ENCODE peak calls at places on chromosomes 13 and 19, in eight cellular contexts. One of them, this sample, is unnamed.

GRCh38 chr13:77518266-77518665 is 17.2 kb upstream of the SCEL start:
- DNase-seq in iPS DF 6.9: no peak
- DNase-seq in NCI-H2081: no peak
- DNase-seq in T follicular helper cell: no peak
- DNase-seq in HL-60: no peak
- DNase-seq in HTR-8/SVneo: no peak
- DNase-seq in head of caudate nucleus: no peak
- DNase-seq in fibroblast of mammary gland: no peak
- DNase-seq in this sample: no peak

GRCh38 chr19:50796128-50796633 is 6.0 kb downstream of the ACP4 start:
- DNase-seq in iPS DF 6.9: no peak
- DNase-seq in NCI-H2081: no peak
- DNase-seq in T follicular helper cell: no peak
- DNase-seq in HL-60: peak; percentile 35
- DNase-seq in HTR-8/SVneo: no peak
- DNase-seq in head of caudate nucleus: no peak
- DNase-seq in fibroblast of mammary gland: no peak
- DNase-seq in this sample: no peak

GRCh38 chr13:76868451-76868850 is 17.8 kb downstream of the KCTD12 start:
- DNase-seq in iPS DF 6.9: no peak
- DNase-seq in NCI-H2081: no peak
- DNase-seq in T follicular helper cell: no peak
- DNase-seq in HL-60: no peak
- DNase-seq in HTR-8/SVneo: no peak
- DNase-seq in head of caudate nucleus: no peak
- DNase-seq in fibroblast of mammary gland: no peak
- DNase-seq in this sample: no peak

GRCh38 chr19:50722248-50723013 is 733 bp upstream of the CLEC11A start:
- DNase-seq in iPS DF 6.9: no peak
- DNase-seq in NCI-H2081: no peak
- DNase-seq in T follicular helper cell: no peak
- DNase-seq in HL-60: no peak
- DNase-seq in HTR-8/SVneo: no peak
- DNase-seq in head of caudate nucleus: no peak
- DNase-seq in fibroblast of mammary gland: peak; percentile 35
- DNase-seq in this sample: no peak

GRCh38 chr13:49669735-49670309 is 21.5 kb downstream of the EBPL start:
- DNase-seq in iPS DF 6.9: no peak
- DNase-seq in NCI-H2081: peak; percentile 74
- DNase-seq in T follicular helper cell: no peak
- DNase-seq in HL-60: peak; percentile 59
- DNase-seq in HTR-8/SVneo: peak; percentile 45
- DNase-seq in head of caudate nucleus: peak; percentile 62
- DNase-seq in fibroblast of mammary gland: peak; percentile 76
- DNase-seq in this sample: peak; percentile 68

GRCh38 chr13:51927129-51927528 is 65.4 kb downstream of the CCDC70 start:
- DNase-seq in iPS DF 6.9: no peak
- DNase-seq in NCI-H2081: no peak
- DNase-seq in T follicular helper cell: no peak
- DNase-seq in HL-60: no peak
- DNase-seq in HTR-8/SVneo: no peak
- DNase-seq in head of caudate nucleus: peak; percentile 50
- DNase-seq in fibroblast of mammary gland: no peak
- DNase-seq in this sample: no peak

GRCh38 chr19:8363803-8364771 is at the start of gene ANGPTL4:
- DNase-seq in iPS DF 6.9: no peak
- DNase-seq in NCI-H2081: no peak
- DNase-seq in T follicular helper cell: no peak
- DNase-seq in HL-60: peak; percentile 7
- DNase-seq in HTR-8/SVneo: peak; percentile 65
- DNase-seq in head of caudate nucleus: no peak
- DNase-seq in fibroblast of mammary gland: peak; percentile 81
- DNase-seq in this sample: no peak

GRCh38 chr19:36032251-36033104 is at the start of gene CLIP3:
- DNase-seq in iPS DF 6.9: no peak
- DNase-seq in NCI-H2081: peak; percentile 58
- DNase-seq in T follicular helper cell: no peak
- DNase-seq in HL-60: no peak
- DNase-seq in HTR-8/SVneo: peak; percentile 96
- DNase-seq in head of caudate nucleus: peak; percentile 47
- DNase-seq in fibroblast of mammary gland: peak; percentile 51
- DNase-seq in this sample: peak; percentile 55

GRCh38 chr13:62250501-62251175 is 835.0 kb upstream of the PCDH20 start:
- DNase-seq in iPS DF 6.9: no peak
- DNase-seq in NCI-H2081: no peak
- DNase-seq in T follicular helper cell: no peak
- DNase-seq in HL-60: no peak
- DNase-seq in HTR-8/SVneo: peak; percentile 0
- DNase-seq in head of caudate nucleus: no peak
- DNase-seq in fibroblast of mammary gland: no peak
- DNase-seq in this sample: no peak

GRCh38 chr19:8569066-8569761 is 8.0 kb downstream of the MYO1F start:
- DNase-seq in iPS DF 6.9: no peak
- DNase-seq in NCI-H2081: no peak
- DNase-seq in T follicular helper cell: no peak
- DNase-seq in HL-60: peak; percentile 99
- DNase-seq in HTR-8/SVneo: peak; percentile 78
- DNase-seq in head of caudate nucleus: peak; percentile 21
- DNase-seq in fibroblast of mammary gland: peak; percentile 95
- DNase-seq in this sample: no peak

GRCh38 chr13:89432997-89433396 is 1761.8 kb downstream of the SLITRK5 start:
- DNase-seq in iPS DF 6.9: no peak
- DNase-seq in NCI-H2081: no peak
- DNase-seq in T follicular helper cell: no peak
- DNase-seq in HL-60: no peak
- DNase-seq in HTR-8/SVneo: no peak
- DNase-seq in head of caudate nucleus: no peak
- DNase-seq in fibroblast of mammary gland: no peak
- DNase-seq in this sample: no peak

GRCh38 chr19:53549354-53549753 is 11.4 kb downstream of the ZNF331 start:
- DNase-seq in iPS DF 6.9: no peak
- DNase-seq in NCI-H2081: no peak
- DNase-seq in T follicular helper cell: no peak
- DNase-seq in HL-60: peak; percentile 24
- DNase-seq in HTR-8/SVneo: no peak
- DNase-seq in head of caudate nucleus: no peak
- DNase-seq in fibroblast of mammary gland: peak; percentile 83
- DNase-seq in this sample: no peak

GRCh38 chr19:21468791-21469190 is 36.6 kb upstream of the ZNF429 start:
- DNase-seq in iPS DF 6.9: no peak
- DNase-seq in NCI-H2081: no peak
- DNase-seq in T follicular helper cell: no peak
- DNase-seq in HL-60: no peak
- DNase-seq in HTR-8/SVneo: no peak
- DNase-seq in head of caudate nucleus: no peak
- DNase-seq in fibroblast of mammary gland: no peak
- DNase-seq in this sample: no peak

GRCh38 chr19:1087813-1088418 is 7.3 kb downstream of the POLR2E start:
- DNase-seq in iPS DF 6.9: no peak
- DNase-seq in NCI-H2081: no peak
- DNase-seq in T follicular helper cell: no peak
- DNase-seq in HL-60: peak; percentile 97
- DNase-seq in HTR-8/SVneo: no peak
- DNase-seq in head of caudate nucleus: peak; percentile 59
- DNase-seq in fibroblast of mammary gland: no peak
- DNase-seq in this sample: no peak

GRCh38 chr13:98797456-98797855 is 45.0 kb upstream of the SLC15A1 start:
- DNase-seq in iPS DF 6.9: no peak
- DNase-seq in NCI-H2081: no peak
- DNase-seq in T follicular helper cell: no peak
- DNase-seq in HL-60: no peak
- DNase-seq in HTR-8/SVneo: no peak
- DNase-seq in head of caudate nucleus: no peak
- DNase-seq in fibroblast of mammary gland: no peak
- DNase-seq in this sample: no peak

GRCh38 chr19:15216363-15216762 is 15.6 kb upstream of the NOTCH3 start:
- DNase-seq in iPS DF 6.9: no peak
- DNase-seq in NCI-H2081: no peak
- DNase-seq in T follicular helper cell: no peak
- DNase-seq in HL-60: no peak
- DNase-seq in HTR-8/SVneo: no peak
- DNase-seq in head of caudate nucleus: no peak
- DNase-seq in fibroblast of mammary gland: no peak
- DNase-seq in this sample: no peak

GRCh38 chr19:1967087-1967608 is 26.2 kb downstream of the CSNK1G2 start:
- DNase-seq in iPS DF 6.9: no peak
- DNase-seq in NCI-H2081: no peak
- DNase-seq in T follicular helper cell: no peak
- DNase-seq in HL-60: no peak
- DNase-seq in HTR-8/SVneo: no peak
- DNase-seq in head of caudate nucleus: no peak
- DNase-seq in fibroblast of mammary gland: no peak
- DNase-seq in this sample: no peak

GRCh38 chr13:71771144-71771543 is 95.9 kb downstream of the DACH1 start:
- DNase-seq in iPS DF 6.9: no peak
- DNase-seq in NCI-H2081: no peak
- DNase-seq in T follicular helper cell: no peak
- DNase-seq in HL-60: no peak
- DNase-seq in HTR-8/SVneo: no peak
- DNase-seq in head of caudate nucleus: no peak
- DNase-seq in fibroblast of mammary gland: no peak
- DNase-seq in this sample: no peak

GRCh38 chr19:8208119-8208709 is 956 bp upstream of the CERS4 start:
- DNase-seq in iPS DF 6.9: no peak
- DNase-seq in NCI-H2081: no peak
- DNase-seq in T follicular helper cell: no peak
- DNase-seq in HL-60: no peak
- DNase-seq in HTR-8/SVneo: no peak
- DNase-seq in head of caudate nucleus: peak; percentile 46
- DNase-seq in fibroblast of mammary gland: no peak
- DNase-seq in this sample: no peak

GRCh38 chr19:18294467-18294864 is 13.0 kb upstream of the JUND start:
- DNase-seq in iPS DF 6.9: no peak
- DNase-seq in NCI-H2081: no peak
- DNase-seq in T follicular helper cell: peak; percentile 92
- DNase-seq in HL-60: no peak
- DNase-seq in HTR-8/SVneo: no peak
- DNase-seq in head of caudate nucleus: peak; percentile 76
- DNase-seq in fibroblast of mammary gland: no peak
- DNase-seq in this sample: peak; percentile 9

GRCh38 chr19:7010722-7011593 is 10.3 kb downstream of the MBD3L2B start:
- DNase-seq in iPS DF 6.9: no peak
- DNase-seq in NCI-H2081: no peak
- DNase-seq in T follicular helper cell: no peak
- DNase-seq in HL-60: no peak
- DNase-seq in HTR-8/SVneo: no peak
- DNase-seq in head of caudate nucleus: no peak
- DNase-seq in fibroblast of mammary gland: no peak
- DNase-seq in this sample: no peak

GRCh38 chr13:28658539-28658795 is 463 bp upstream of the POMP start:
- DNase-seq in iPS DF 6.9: no peak
- DNase-seq in NCI-H2081: no peak
- DNase-seq in T follicular helper cell: no peak
- DNase-seq in HL-60: no peak
- DNase-seq in HTR-8/SVneo: no peak
- DNase-seq in head of caudate nucleus: no peak
- DNase-seq in fibroblast of mammary gland: peak; percentile 22
- DNase-seq in this sample: no peak

GRCh38 chr19:4970558-4971423 is 1.9 kb downstream of the KDM4B start:
- DNase-seq in iPS DF 6.9: no peak
- DNase-seq in NCI-H2081: peak; percentile 38
- DNase-seq in T follicular helper cell: no peak
- DNase-seq in HL-60: peak; percentile 14
- DNase-seq in HTR-8/SVneo: no peak
- DNase-seq in head of caudate nucleus: no peak
- DNase-seq in fibroblast of mammary gland: peak; percentile 28
- DNase-seq in this sample: no peak

GRCh38 chr13:34006011-34006410 is 188.1 kb downstream of the RFC3 start:
- DNase-seq in iPS DF 6.9: no peak
- DNase-seq in NCI-H2081: no peak
- DNase-seq in T follicular helper cell: no peak
- DNase-seq in HL-60: no peak
- DNase-seq in HTR-8/SVneo: no peak
- DNase-seq in head of caudate nucleus: no peak
- DNase-seq in fibroblast of mammary gland: no peak
- DNase-seq in this sample: no peak

GRCh38 chr19:10981496-10981895 is 20.7 kb downstream of the SMARCA4 start:
- DNase-seq in iPS DF 6.9: no peak
- DNase-seq in NCI-H2081: no peak
- DNase-seq in T follicular helper cell: no peak
- DNase-seq in HL-60: no peak
- DNase-seq in HTR-8/SVneo: no peak
- DNase-seq in head of caudate nucleus: no peak
- DNase-seq in fibroblast of mammary gland: no peak
- DNase-seq in this sample: no peak

GRCh38 chr13:42146359-42146758 is 97.9 kb downstream of the DGKH start:
- DNase-seq in iPS DF 6.9: no peak
- DNase-seq in NCI-H2081: no peak
- DNase-seq in T follicular helper cell: no peak
- DNase-seq in HL-60: no peak
- DNase-seq in HTR-8/SVneo: no peak
- DNase-seq in head of caudate nucleus: no peak
- DNase-seq in fibroblast of mammary gland: no peak
- DNase-seq in this sample: no peak

GRCh38 chr19:52343548-52343947 is 7.5 kb downstream of the ZNF610 start:
- DNase-seq in iPS DF 6.9: peak; percentile 73
- DNase-seq in NCI-H2081: peak; percentile 31
- DNase-seq in T follicular helper cell: peak; percentile 12
- DNase-seq in HL-60: peak; percentile 8
- DNase-seq in HTR-8/SVneo: peak; percentile 41
- DNase-seq in head of caudate nucleus: peak; percentile 16
- DNase-seq in fibroblast of mammary gland: peak; percentile 31
- DNase-seq in this sample: peak; percentile 20

GRCh38 chr19:35552534-35553384 is 7.3 kb downstream of the TMEM147 start:
- DNase-seq in iPS DF 6.9: no peak
- DNase-seq in NCI-H2081: no peak
- DNase-seq in T follicular helper cell: no peak
- DNase-seq in HL-60: no peak
- DNase-seq in HTR-8/SVneo: no peak
- DNase-seq in head of caudate nucleus: no peak
- DNase-seq in fibroblast of mammary gland: no peak
- DNase-seq in this sample: no peak

GRCh38 chr19:46861691-46862503 is 1.1 kb downstream of the ARHGAP35 start:
- DNase-seq in iPS DF 6.9: no peak
- DNase-seq in NCI-H2081: no peak
- DNase-seq in T follicular helper cell: no peak
- DNase-seq in HL-60: peak; percentile 28
- DNase-seq in HTR-8/SVneo: no peak
- DNase-seq in head of caudate nucleus: no peak
- DNase-seq in fibroblast of mammary gland: peak; percentile 24
- DNase-seq in this sample: no peak

GRCh38 chr19:2795827-2796658 is 10.7 kb downstream of the THOP1 start:
- DNase-seq in iPS DF 6.9: no peak
- DNase-seq in NCI-H2081: no peak
- DNase-seq in T follicular helper cell: no peak
- DNase-seq in HL-60: no peak
- DNase-seq in HTR-8/SVneo: no peak
- DNase-seq in head of caudate nucleus: no peak
- DNase-seq in fibroblast of mammary gland: no peak
- DNase-seq in this sample: no peak

GRCh38 chr19:2540646-2541454 is 64.9 kb downstream of the GADD45B start:
- DNase-seq in iPS DF 6.9: peak; percentile 84
- DNase-seq in NCI-H2081: no peak
- DNase-seq in T follicular helper cell: no peak
- DNase-seq in HL-60: no peak
- DNase-seq in HTR-8/SVneo: peak; percentile 81
- DNase-seq in head of caudate nucleus: no peak
- DNase-seq in fibroblast of mammary gland: peak; percentile 91
- DNase-seq in this sample: no peak